ENCODE peak calls at places on chromosomes 6 and 20, in four cellular contexts. S is NCI-H524; D is CD8-positive, alpha-beta memory T cell; Z is substantia nigra. T is an unnamed sample.

GRCh38 chr6:54236984-54237383 is 71.3 kb upstream of the TINAG start:
- DNase-seq in Z (no peak), S (no peak), D (no peak), T (no peak)

GRCh38 chr6:30775104-30775503 is 30.8 kb upstream of the IER3 start:
- DNase-seq in Z (no peak), S (no peak), D (no peak), T (no peak)

GRCh38 chr6:16751251-16751946 is 9.9 kb downstream of the ATXN1 start:
- DNase-seq in S (no peak), D (no peak), Z (no peak), T (no peak)

GRCh38 chr6:101402618-101403002 is 9.1 kb downstream of the GRIK2 start:
- DNase-seq in Z (peak; percentile 41), D (no peak), S (peak; percentile 45), T (no peak)

GRCh38 chr6:164109770-164110140 is 695.2 kb downstream of the QKI start:
- DNase-seq in Z (no peak), S (peak; percentile 18), D (no peak), T (no peak)

GRCh38 chr20:45470262-45470931 is 844 bp downstream of the WFDC2 start:
- DNase-seq in D (no peak), Z (peak; percentile 65), S (peak; percentile 52), T (no peak)

GRCh38 chr6:113560376-113560775 is 296.8 kb upstream of the MARCKS start:
- DNase-seq in Z (no peak), S (no peak), D (no peak), T (no peak)

GRCh38 chr20:21699216-21699508 is 6.3 kb upstream of the PAX1 start:
- DNase-seq in D (no peak), S (no peak), Z (no peak), T (no peak)

GRCh38 chr20:13101276-13101675 is 92.5 kb downstream of the SPTLC3 start:
- DNase-seq in S (no peak), Z (no peak), D (no peak), T (no peak)

T was measured in cerebellar nuclear complex.